ENCODE peak calls at places on chromosomes 5 and 9, in five cellular contexts. One of them, this sample, is unnamed.

GRCh38 chr5:23014251-23014650 is 161.1 kb upstream of the CDH12 start:
- DNase-seq in A549: no peak
- DNase-seq in WTC11: no peak
- DNase-seq in HepG2: no peak
- DNase-seq in K562: no peak
- DNase-seq in this sample: no peak

GRCh38 chr5:91024160-91024559 is 359.0 kb downstream of the ARRDC3 start:
- DNase-seq in HepG2: no peak
- DNase-seq in A549: no peak
- DNase-seq in WTC11: no peak
- DNase-seq in K562: no peak
- DNase-seq in this sample: no peak

GRCh38 chr5:13955896-13956295 is 11.4 kb upstream of the DNAH5 start:
- DNase-seq in WTC11: no peak
- DNase-seq in K562: no peak
- DNase-seq in A549: no peak
- DNase-seq in HepG2: no peak
- DNase-seq in this sample: no peak

GRCh38 chr5:35857606-35858205 is 1.0 kb downstream of the IL7R start:
- DNase-seq in HepG2: no peak
- DNase-seq in A549: no peak
- DNase-seq in K562: no peak
- DNase-seq in WTC11: no peak
- DNase-seq in this sample: no peak

GRCh38 chr9:125521462-125522327 is 185.3 kb downstream of the MAPKAP1 start:
- DNase-seq in A549: peak
- DNase-seq in K562: no peak
- DNase-seq in HepG2: peak
- DNase-seq in WTC11: no peak
- DNase-seq in this sample: no peak

GRCh38 chr9:35619800-35620158 is 1.6 kb upstream of the CD72 start:
- DNase-seq in A549: no peak
- DNase-seq in K562: no peak
- DNase-seq in HepG2: no peak
- DNase-seq in WTC11: no peak
- DNase-seq in this sample: peak

GRCh38 chr5:174563899-174564298 is 160.5 kb upstream of the MSX2 start:
- DNase-seq in WTC11: no peak
- DNase-seq in A549: no peak
- DNase-seq in K562: no peak
- DNase-seq in HepG2: no peak
- DNase-seq in this sample: no peak

GRCh38 chr9:85523202-85523601 is 218.6 kb downstream of the AGTPBP1 start:
- DNase-seq in A549: no peak
- DNase-seq in WTC11: no peak
- DNase-seq in K562: no peak
- DNase-seq in HepG2: no peak
- DNase-seq in this sample: no peak

GRCh38 chr5:172973127-172973916 is 10.2 kb upstream of the ATP6V0E1 start:
- DNase-seq in HepG2: no peak
- DNase-seq in WTC11: no peak
- DNase-seq in A549: no peak
- DNase-seq in K562: no peak
- DNase-seq in this sample: no peak

GRCh38 chr5:88829053-88829452 is 53.9 kb downstream of the MEF2C start:
- DNase-seq in HepG2: no peak
- DNase-seq in WTC11: no peak
- DNase-seq in A549: no peak
- DNase-seq in K562: peak
- DNase-seq in this sample: no peak

GRCh38 chr9:16023466-16023865 is 470.6 kb downstream of the CCDC171 start:
- DNase-seq in HepG2: no peak
- DNase-seq in K562: no peak
- DNase-seq in A549: no peak
- DNase-seq in WTC11: no peak
- DNase-seq in this sample: no peak

GRCh38 chr9:124868511-124869465 is 6.9 kb downstream of the ARPC5L start:
- DNase-seq in WTC11: peak
- DNase-seq in HepG2: peak
- DNase-seq in A549: peak
- DNase-seq in K562: peak
- DNase-seq in this sample: no peak

GRCh38 chr5:40410939-40411635 is 268.6 kb upstream of the PTGER4 start:
- DNase-seq in WTC11: no peak
- DNase-seq in K562: no peak
- DNase-seq in HepG2: no peak
- DNase-seq in A549: no peak
- DNase-seq in this sample: no peak

GRCh38 chr5:111364992-111365391 is 140.8 kb downstream of the CAMK4 start:
- DNase-seq in HepG2: no peak
- DNase-seq in K562: no peak
- DNase-seq in A549: no peak
- DNase-seq in WTC11: no peak
- DNase-seq in this sample: no peak

GRCh38 chr5:38660194-38660668 is 103.8 kb upstream of the LIFR start:
- DNase-seq in HepG2: peak
- DNase-seq in WTC11: peak
- DNase-seq in K562: peak
- DNase-seq in A549: peak
- DNase-seq in this sample: no peak

GRCh38 chr5:141419074-141419880 is 1.6 kb upstream of the PCDHGA11 start:
- DNase-seq in HepG2: no peak
- DNase-seq in K562: no peak
- DNase-seq in WTC11: no peak
- DNase-seq in A549: no peak
- DNase-seq in this sample: no peak

GRCh38 chr9:121598167-121599000 is 53.0 kb upstream of the DAB2IP start:
- DNase-seq in A549: no peak
- DNase-seq in HepG2: no peak
- DNase-seq in WTC11: peak
- DNase-seq in K562: no peak
- DNase-seq in this sample: no peak

GRCh38 chr5:160486573-160486972 is 64.9 kb downstream of the PTTG1 start:
- DNase-seq in K562: no peak
- DNase-seq in A549: no peak
- DNase-seq in WTC11: no peak
- DNase-seq in HepG2: no peak
- DNase-seq in this sample: no peak

GRCh38 chr5:14410942-14411258 is 170.7 kb upstream of the OTULINL start:
- DNase-seq in K562: no peak
- DNase-seq in WTC11: no peak
- DNase-seq in HepG2: no peak
- DNase-seq in A549: no peak
- DNase-seq in this sample: no peak

GRCh38 chr5:45643051-45643450 is 53.1 kb downstream of the HCN1 start:
- DNase-seq in WTC11: no peak
- DNase-seq in A549: no peak
- DNase-seq in HepG2: no peak
- DNase-seq in K562: no peak
- DNase-seq in this sample: no peak

GRCh38 chr9:134419684-134420076 is 93.4 kb downstream of the RXRA start:
- DNase-seq in HepG2: no peak
- DNase-seq in K562: peak
- DNase-seq in WTC11: peak
- DNase-seq in A549: peak
- DNase-seq in this sample: no peak

GRCh38 chr5:39072915-39073758 is 1.1 kb downstream of the RICTOR start:
- DNase-seq in WTC11: peak
- DNase-seq in A549: peak
- DNase-seq in HepG2: peak
- DNase-seq in K562: peak
- DNase-seq in this sample: peak

GRCh38 chr9:88011005-88011766 is 36.9 kb upstream of the CDK20 start:
- DNase-seq in HepG2: no peak
- DNase-seq in A549: peak
- DNase-seq in K562: peak
- DNase-seq in WTC11: no peak
- DNase-seq in this sample: no peak

GRCh38 chr9:122129969-122130368 is 29.6 kb downstream of the NDUFA8 start:
- DNase-seq in K562: no peak
- DNase-seq in HepG2: no peak
- DNase-seq in A549: no peak
- DNase-seq in WTC11: no peak
- DNase-seq in this sample: no peak

GRCh38 chr9:137449931-137450537 is 8.9 kb upstream of the ENTPD8 start:
- DNase-seq in A549: no peak
- DNase-seq in WTC11: no peak
- DNase-seq in K562: peak
- DNase-seq in HepG2: no peak
- DNase-seq in this sample: no peak

GRCh38 chr5:148809781-148810524 is 16.5 kb upstream of the ADRB2 start:
- DNase-seq in HepG2: no peak
- DNase-seq in K562: no peak
- DNase-seq in WTC11: no peak
- DNase-seq in A549: no peak
- DNase-seq in this sample: no peak

GRCh38 chr9:504921-505821 is 290.5 kb downstream of the DOCK8 start:
- DNase-seq in HepG2: no peak
- DNase-seq in K562: peak
- DNase-seq in WTC11: peak
- DNase-seq in A549: peak
- DNase-seq in this sample: no peak

GRCh38 chr5:139764250-139764791 is 31.3 kb upstream of the PSD2 start:
- DNase-seq in A549: no peak
- DNase-seq in HepG2: no peak
- DNase-seq in WTC11: peak
- DNase-seq in K562: peak
- DNase-seq in this sample: no peak

GRCh38 chr9:27365977-27366376 is 69.0 kb upstream of the EQTN start:
- DNase-seq in A549: no peak
- DNase-seq in K562: no peak
- DNase-seq in HepG2: no peak
- DNase-seq in WTC11: no peak
- DNase-seq in this sample: peak

GRCh38 chr9:118595719-118596305 is 773.4 kb downstream of the BRINP1 start:
- DNase-seq in HepG2: no peak
- DNase-seq in A549: peak
- DNase-seq in WTC11: peak
- DNase-seq in K562: no peak
- DNase-seq in this sample: no peak

GRCh38 chr9:120893585-120893857 is 16.5 kb upstream of the PHF19 start:
- DNase-seq in K562: no peak
- DNase-seq in HepG2: no peak
- DNase-seq in WTC11: no peak
- DNase-seq in A549: no peak
- DNase-seq in this sample: no peak

GRCh38 chr5:113202904-113203716 is 226.5 kb downstream of the DCP2 start:
- DNase-seq in HepG2: peak
- DNase-seq in A549: peak
- DNase-seq in K562: peak
- DNase-seq in WTC11: no peak
- DNase-seq in this sample: no peak

GRCh38 chr5:150411245-150411979 is 1.3 kb downstream of the CD74 start:
- DNase-seq in K562: no peak
- DNase-seq in HepG2: no peak
- DNase-seq in WTC11: no peak
- DNase-seq in A549: no peak
- DNase-seq in this sample: no peak

GRCh38 chr5:83474170-83474796 is 2.7 kb downstream of the VCAN start:
- DNase-seq in HepG2: peak
- DNase-seq in A549: peak
- DNase-seq in WTC11: peak
- DNase-seq in K562: peak
- DNase-seq in this sample: no peak
- TF ChIP-seq ESRRA in HepG2: no peak
- TF ChIP-seq ESRRA in A549: no peak
- TF ChIP-seq ESRRA in WTC11: no peak
- TF ChIP-seq ESRRA in K562: no peak
- TF ChIP-seq ESRRA in this sample: no peak

DNA sequence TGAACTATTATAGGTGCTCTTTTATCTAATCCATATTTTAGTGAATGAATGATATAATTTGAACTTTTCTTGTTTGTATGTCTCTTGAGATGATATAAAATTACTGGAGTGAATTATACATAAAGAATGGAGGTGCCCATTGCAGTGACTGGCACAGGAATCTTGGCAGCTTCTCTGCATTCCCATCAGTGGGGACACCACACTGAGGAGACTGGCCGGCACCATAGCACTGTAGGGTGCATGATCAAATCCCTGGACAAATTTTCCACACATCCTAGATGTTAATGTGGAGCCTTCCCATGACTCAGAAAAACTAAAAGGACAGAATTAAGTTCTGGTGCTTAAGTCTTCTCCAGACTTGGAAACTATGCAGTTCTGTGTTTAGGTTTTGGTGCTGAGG is 124.1 kb downstream of the CEP120 start:
- DNase-seq in WTC11: no peak
- DNase-seq in A549: no peak
- DNase-seq in K562: no peak
- DNase-seq in HepG2: no peak
- DNase-seq in this sample: no peak
- TF ChIP-seq ESRRA in WTC11: no peak
- TF ChIP-seq ESRRA in A549: no peak
- TF ChIP-seq ESRRA in K562: no peak
- TF ChIP-seq ESRRA in HepG2: no peak
- TF ChIP-seq ESRRA in this sample: no peak

DNA sequence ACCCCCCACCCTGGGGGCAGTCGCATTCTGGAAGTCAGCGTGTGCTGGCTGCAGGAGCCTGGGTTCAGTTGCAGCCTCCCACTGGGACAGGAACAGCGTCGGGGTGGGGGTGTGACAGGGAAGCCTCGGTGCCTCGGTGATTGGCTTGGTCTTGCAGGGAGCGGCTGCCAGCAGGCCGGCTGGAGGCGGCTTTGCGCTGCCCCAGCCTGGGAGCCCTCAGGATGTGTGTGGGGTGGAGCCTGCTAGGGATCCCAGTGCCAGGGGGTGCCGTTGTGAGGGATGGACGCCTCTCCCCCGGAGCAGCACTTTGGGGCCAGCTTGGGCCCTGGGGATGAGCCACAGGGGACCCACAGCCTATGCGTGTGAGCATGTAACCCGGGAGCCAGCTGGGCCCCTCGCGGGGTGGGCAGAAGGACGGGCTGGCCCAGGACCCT is 101.3 kb downstream of the RGS3 start:
- DNase-seq in K562: peak
- DNase-seq in A549: no peak
- DNase-seq in WTC11: peak
- DNase-seq in HepG2: no peak
- DNase-seq in this sample: no peak
- TF ChIP-seq ESRRA in K562: no peak
- TF ChIP-seq ESRRA in A549: no peak
- TF ChIP-seq ESRRA in WTC11: no peak
- TF ChIP-seq ESRRA in HepG2: no peak
- TF ChIP-seq ESRRA in this sample: no peak

DNA sequence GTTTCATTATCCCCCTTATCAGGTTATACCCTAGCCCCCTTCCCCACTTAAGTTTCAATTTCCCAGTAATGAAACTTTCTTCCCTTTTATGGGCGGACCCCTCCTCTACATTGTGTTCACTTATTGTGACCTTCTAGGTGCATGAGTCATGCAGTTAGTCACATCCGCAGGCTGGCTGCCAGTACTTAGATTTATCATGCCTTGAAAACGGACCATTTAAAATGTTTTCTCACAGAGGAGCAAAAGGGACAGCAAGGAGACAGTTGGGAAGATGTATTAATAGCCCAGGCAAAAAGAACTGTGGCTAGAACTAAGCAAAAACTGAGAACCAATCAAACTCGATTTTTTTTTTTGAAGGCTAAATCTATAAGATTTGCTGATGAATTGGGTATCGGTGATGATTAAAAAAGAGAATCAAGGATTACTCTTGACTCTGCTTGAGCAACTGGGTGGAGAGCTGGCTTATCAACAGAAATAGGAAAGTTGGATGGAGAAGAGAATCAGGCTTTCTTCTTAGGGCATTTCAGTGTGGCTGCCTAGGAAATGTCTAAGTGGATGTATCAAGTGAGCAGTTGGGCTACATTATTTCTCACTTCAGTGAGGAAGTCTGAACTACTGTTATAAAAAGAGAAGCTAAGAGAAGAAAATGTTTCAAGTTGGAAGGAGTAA is 615.0 kb downstream of the HINT1 start:
- DNase-seq in A549: peak
- DNase-seq in K562: no peak
- DNase-seq in WTC11: no peak
- DNase-seq in HepG2: peak
- DNase-seq in this sample: no peak
- TF ChIP-seq ESRRA in A549: no peak
- TF ChIP-seq ESRRA in K562: no peak
- TF ChIP-seq ESRRA in WTC11: no peak
- TF ChIP-seq ESRRA in HepG2: no peak
- TF ChIP-seq ESRRA in this sample: no peak

This sample was measured in GM12878.